ENCODE peak calls at places on chromosomes 16 and 17, in nine cellular contexts. L, T, G, F, S, M, B, U and O are unnamed samples.

GRCh38 chr17:19470529-19471261 is 59.7 kb downstream of the RNF112 start:
- DNase-seq in S (no peak), F (no peak), M (peak; percentile 95), G (no peak), T (no peak), L (no peak), B (no peak), U (peak; percentile 41), O (no peak)

GRCh38 chr17:55322451-55322985 is 57.8 kb downstream of the HLF start:
- DNase-seq in U (no peak), G (peak; percentile 29), F (no peak), L (no peak), T (no peak), S (no peak), M (no peak), B (no peak), O (no peak)

GRCh38 chr16:84844049-84844350 is 24.2 kb downstream of the CRISPLD2 start:
- DNase-seq in F (no peak), U (peak; percentile 89), G (no peak), T (no peak), B (no peak), L (no peak), M (no peak), S (no peak), O (no peak)

GRCh38 chr16:58392215-58393137 is at the start of gene GINS3:
- DNase-seq in S (peak; percentile 75), B (peak; percentile 87), M (peak; percentile 96), F (peak; percentile 94), G (peak; percentile 86), U (peak; percentile 87), T (peak; percentile 86), L (peak; percentile 62), O (peak; percentile 82)

GRCh38 chr17:27818311-27819170 is 18.2 kb upstream of the NOS2 start:
- DNase-seq in T (no peak), S (no peak), F (no peak), M (peak; percentile 16), B (no peak), U (no peak), G (no peak), L (no peak), O (no peak)

GRCh38 chr17:48596000-48596734 is 2.6 kb upstream of the HOXB5 start:
- DNase-seq in M (peak; percentile 80), B (peak; percentile 54), L (no peak), F (peak; percentile 67), S (no peak), U (no peak), T (no peak), G (no peak), O (no peak)

GRCh38 chr16:29815032-29815721 is 775 bp upstream of the PAGR1 start:
- DNase-seq in U (no peak), S (no peak), M (no peak), L (no peak), G (no peak), B (peak; percentile 41), F (peak; percentile 74), T (peak; percentile 67), O (no peak)

GRCh38 chr17:78684026-78684425 is 98.0 kb downstream of the CYTH1 start:
- DNase-seq in T (no peak), M (no peak), F (no peak), G (no peak), B (no peak), L (no peak), U (no peak), S (no peak), O (no peak)

GRCh38 chr17:79970576-79971068 is 65.0 kb downstream of the TBC1D16 start:
- DNase-seq in G (no peak), M (peak; percentile 69), T (no peak), U (no peak), B (peak; percentile 47), F (peak; percentile 16), L (no peak), S (peak; percentile 13), O (no peak)

GRCh38 chr17:1931759-1932579 is 93.2 kb downstream of the RTN4RL1 start:
- DNase-seq in S (no peak), B (no peak), M (peak; percentile 79), G (no peak), L (no peak), U (no peak), T (no peak), F (no peak), O (peak; percentile 84)

GRCh38 chr16:89037261-89038152 is 56.1 kb upstream of the ACSF3 start:
- DNase-seq in B (no peak), M (peak; percentile 94), S (no peak), U (peak; percentile 13), G (peak; percentile 10), F (peak; percentile 38), L (no peak), T (peak; percentile 42), O (no peak)

GRCh38 chr16:61237804-61238485 is 798.3 kb downstream of the CDH8 start:
- DNase-seq in G (no peak), L (no peak), T (no peak), U (no peak), B (no peak), S (no peak), M (no peak), F (no peak), O (no peak)